ENCODE peak calls at places on chromosome 15, in ten cellular contexts. B, G, U, Y, O, Q, F, A, S and N are unnamed samples.

GRCh38 chr15:101105059-101105851 is 146.6 kb downstream of the CHSY1 start:
- DNase-seq in U (no peak), F (no peak), B (no peak), G (no peak), Q (peak; percentile 49), O (no peak), A (no peak), S (no peak), Y (no peak), N (no peak)

GRCh38 chr15:45291822-45292582 is 40.0 kb downstream of the SLC28A2 start:
- DNase-seq in Y (no peak), G (no peak), S (no peak), A (no peak), B (no peak), U (no peak), Q (no peak), O (no peak), F (no peak), N (no peak)

GRCh38 chr15:86167816-86168215 is 88.1 kb downstream of the AGBL1 start:
- DNase-seq in S (no peak), G (no peak), Y (no peak), Q (no peak), U (no peak), F (no peak), B (no peak), O (no peak), A (no peak), N (no peak)

GRCh38 chr15:87736401-87736800 is 520.1 kb downstream of the NTRK3 start:
- DNase-seq in A (no peak), S (no peak), G (no peak), F (no peak), Q (peak; percentile 90), Y (no peak), B (no peak), O (no peak), U (peak; percentile 10), N (no peak)

GRCh38 chr15:79176151-79176550 is 85.6 kb upstream of the RASGRF1 start:
- DNase-seq in F (no peak), A (no peak), Q (no peak), Y (no peak), O (no peak), G (no peak), B (no peak), S (no peak), U (no peak), N (no peak)

GRCh38 chr15:49215768-49216739 is 46.0 kb downstream of the GALK2 start:
- DNase-seq in O (no peak), Q (peak; percentile 26), Y (no peak), S (no peak), F (peak; percentile 45), B (peak; percentile 19), G (peak; percentile 68), A (no peak), U (no peak), N (no peak)

GRCh38 chr15:36598529-36599177 is 19.2 kb downstream of the CDIN1 start:
- DNase-seq in Q (peak; percentile 12), B (no peak), S (no peak), U (no peak), O (no peak), A (no peak), G (no peak), F (no peak), Y (no peak), N (no peak)

GRCh38 chr15:83010709-83011270 is 649 bp downstream of the C15orf40 start:
- DNase-seq in F (peak; percentile 72), G (peak; percentile 87), O (peak; percentile 48), Y (peak; percentile 49), A (peak; percentile 68), U (peak; percentile 68), Q (peak; percentile 65), S (peak; percentile 80), B (peak; percentile 74), N (peak; percentile 69)

GRCh38 chr15:31300981-31301686 is 25.5 kb upstream of the KLF13 start:
- DNase-seq in G (no peak), B (no peak), U (no peak), A (no peak), Q (no peak), S (no peak), F (no peak), Y (no peak), O (no peak), N (no peak)

GRCh38 chr15:67531379-67532059 is 10.6 kb downstream of the C15orf61 start:
- DNase-seq in F (no peak), B (no peak), Y (peak; percentile 29), Q (peak; percentile 66), S (no peak), U (peak; percentile 64), G (no peak), O (no peak), A (no peak), N (no peak)

GRCh38 chr15:36882487-36883108 is 217.8 kb downstream of the MEIS2 start:
- DNase-seq in O (no peak), B (no peak), Q (peak; percentile 25), U (no peak), S (no peak), G (peak; percentile 11), A (no peak), F (no peak), Y (no peak), N (no peak)

GRCh38 chr15:84006467-84006866 is 229.1 kb upstream of the GOLGA6L4 start:
- DNase-seq in A (no peak), G (no peak), O (no peak), Q (no peak), S (no peak), B (no peak), Y (no peak), F (no peak), U (no peak), N (no peak)

GRCh38 chr15:45377630-45378148 is 655 bp downstream of the GATM start:
- DNase-seq in B (peak; percentile 24), Y (no peak), Q (no peak), G (peak; percentile 11), A (peak; percentile 61), S (peak; percentile 40), F (peak; percentile 49), O (no peak), U (no peak), N (no peak)

GRCh38 chr15:90009301-90010063 is 8.4 kb downstream of the ZNF710 start:
- DNase-seq in B (no peak), U (no peak), Q (no peak), F (no peak), G (no peak), Y (no peak), O (no peak), S (no peak), A (no peak), N (no peak)

GRCh38 chr15:90071220-90071807 is 31.0 kb downstream of the IDH2 start:
- DNase-seq in F (peak; percentile 84), G (peak; percentile 86), S (peak; percentile 81), O (peak; percentile 53), B (peak; percentile 48), A (no peak), Q (peak; percentile 76), U (peak; percentile 76), Y (peak; percentile 78), N (peak; percentile 66)

GRCh38 chr15:35690089-35690488 is 144.1 kb upstream of the DPH6 start:
- DNase-seq in U (no peak), F (no peak), A (no peak), B (no peak), Q (peak; percentile 42), O (no peak), S (no peak), Y (no peak), G (no peak), N (no peak)

GRCh38 chr15:76553564-76553963 is 217.0 kb downstream of the ISL2 start:
- DNase-seq in Q (no peak), O (no peak), G (no peak), F (no peak), U (no peak), A (no peak), B (no peak), S (no peak), Y (no peak), N (no peak)

GRCh38 chr15:76555247-76555646 is 218.7 kb downstream of the ISL2 start:
- DNase-seq in Q (no peak), B (no peak), F (no peak), Y (no peak), S (no peak), G (no peak), A (no peak), O (no peak), U (no peak), N (no peak)

DNA sequence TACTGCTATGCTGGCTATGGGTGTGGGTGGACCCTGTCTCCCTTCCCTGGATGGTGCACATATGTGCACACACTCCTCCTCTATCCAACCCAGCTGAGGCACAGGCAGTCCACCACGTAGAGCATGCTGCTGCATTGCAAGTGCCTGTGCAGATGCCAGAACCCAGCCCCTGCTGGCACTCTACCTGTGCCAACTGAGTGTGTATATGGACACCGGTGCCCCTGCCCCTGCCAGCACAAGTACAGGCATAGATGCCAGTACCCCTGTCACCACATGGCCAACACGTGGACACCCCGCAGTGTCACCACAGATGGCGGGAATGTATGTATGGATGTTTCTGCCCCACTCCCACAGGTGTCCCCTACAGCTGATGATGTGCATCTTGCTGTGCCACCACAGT is 216.5 kb downstream of the ISL2 start:
- DNase-seq in Q (no peak), U (no peak), G (no peak), F (no peak), O (no peak), S (no peak), Y (no peak), A (no peak), B (no peak), N (no peak)
- TF ChIP-seq CTCF in Q (no peak), U (no peak), G (no peak), F (no peak), O (no peak), S (no peak), Y (no peak), A (no peak), B (no peak), N (no peak)

DNA sequence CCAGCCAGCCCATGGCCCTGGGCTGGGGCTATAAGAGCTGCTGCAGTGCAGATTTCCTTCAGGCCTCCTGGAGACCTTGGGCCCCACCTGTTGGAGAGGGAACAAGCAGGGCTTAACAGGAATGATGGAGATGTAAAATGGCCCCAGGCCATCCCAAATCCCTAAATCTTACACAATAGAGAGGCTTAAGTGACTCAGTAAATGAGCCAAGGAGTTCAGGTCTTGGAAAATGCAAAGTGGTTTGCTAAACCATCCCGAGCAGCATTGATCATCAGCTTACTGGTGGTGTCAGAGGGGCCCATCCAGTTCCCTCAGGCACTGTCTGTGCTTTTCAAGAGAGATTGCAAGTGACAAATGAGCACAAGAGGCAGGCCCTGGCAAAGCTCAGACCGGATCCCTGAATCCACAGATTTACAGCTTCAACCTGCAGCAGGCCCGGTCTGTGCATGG is 325.5 kb downstream of the UACA start:
- DNase-seq in Y (peak; percentile 83), A (no peak), S (no peak), O (no peak), B (no peak), U (peak; percentile 16), Q (no peak), F (no peak), G (no peak), N (no peak)
- TF ChIP-seq CTCF in Y (peak; percentile 77), A (no peak), S (no peak), O (no peak), B (no peak), U (no peak), Q (no peak), F (no peak), G (no peak), N (no peak)

GRCh38 chr15:75565062-75565970 is 13.8 kb downstream of the PTPN9 start:
- DNase-seq in A (no peak), F (no peak), G (no peak), Y (no peak), U (no peak), O (no peak), S (no peak), B (no peak), Q (peak; percentile 62), N (no peak)
- TF ChIP-seq CTCF in A (no peak), F (no peak), G (no peak), Y (no peak), U (no peak), O (no peak), S (no peak), B (no peak), Q (no peak), N (no peak)

GRCh38 chr15:95401586-95401985 is 928.9 kb upstream of the NR2F2 start:
- DNase-seq in O (no peak), A (no peak), Y (no peak), Q (no peak), F (no peak), U (no peak), S (no peak), G (no peak), B (no peak), N (no peak)
- TF ChIP-seq CTCF in O (no peak), A (no peak), Y (no peak), Q (no peak), F (no peak), U (no peak), S (no peak), G (no peak), B (no peak), N (no peak)